ENCODE peak calls at places on chromosomes 6 and 20, in nine cellular contexts. W, A, P, Q, V, S, D, U and R are unnamed samples.

GRCh38 chr6:96939019-96939805 is 14.7 kb downstream of the KLHL32 start:
- DNase-seq in W (peak; percentile 36), A (peak; percentile 92), P (peak; percentile 14), Q (no peak), V (peak; percentile 12), S (no peak), D (no peak), U (peak; percentile 74), R (no peak)

GRCh38 chr6:3664641-3665041 is 86.9 kb downstream of the PXDC1 start:
- DNase-seq in W (no peak), A (no peak), P (no peak), Q (no peak), V (peak; percentile 93), S (no peak), D (no peak), U (no peak), R (no peak)

GRCh38 chr6:80438728-80439127 is 332.3 kb downstream of the BCKDHB start:
- DNase-seq in W (peak; percentile 79), A (peak; percentile 75), P (no peak), Q (no peak), V (peak; percentile 57), S (no peak), D (no peak), U (peak; percentile 3), R (no peak)

GRCh38 chr6:27809939-27810767 is 102.0 kb downstream of the OR2B2 start:
- DNase-seq in W (peak; percentile 97), A (peak; percentile 93), P (peak; percentile 57), Q (peak; percentile 94), V (peak; percentile 98), S (peak; percentile 73), D (peak; percentile 74), U (peak; percentile 96), R (peak; percentile 93)

GRCh38 chr20:25252686-25253421 is 5.0 kb downstream of the PYGB start:
- DNase-seq in W (no peak), A (no peak), P (no peak), Q (no peak), V (no peak), S (no peak), D (no peak), U (no peak), R (no peak)

GRCh38 chr20:62984666-62985065 is 22.1 kb downstream of the BHLHE23 start:
- DNase-seq in W (no peak), A (no peak), P (no peak), Q (no peak), V (no peak), S (no peak), D (no peak), U (no peak), R (no peak)

GRCh38 chr20:45890077-45890996 is 671 bp downstream of the NEURL2 start:
- DNase-seq in W (peak; percentile 79), A (peak; percentile 84), P (peak; percentile 34), Q (no peak), V (peak; percentile 88), S (peak; percentile 15), D (peak; percentile 47), U (no peak), R (no peak)

GRCh38 chr20:50484271-50484976 is 25.8 kb upstream of the PTPN1 start:
- DNase-seq in W (no peak), A (no peak), P (no peak), Q (no peak), V (no peak), S (no peak), D (no peak), U (no peak), R (no peak)

GRCh38 chr6:1491920-1492319 is 102.5 kb downstream of the FOXF2 start:
- DNase-seq in W (no peak), A (no peak), P (no peak), Q (no peak), V (no peak), S (no peak), D (no peak), U (no peak), R (no peak)

GRCh38 chr6:84867521-84867920 is 103.1 kb upstream of the TBX18 start:
- DNase-seq in W (peak; percentile 78), A (no peak), P (no peak), Q (no peak), V (peak; percentile 11), S (no peak), D (no peak), U (no peak), R (no peak)

GRCh38 chr20:29313481-29313880 is 1944.0 kb upstream of the DEFB115 start:
- DNase-seq in W (no peak), A (no peak), P (no peak), Q (no peak), V (no peak), S (no peak), D (no peak), U (no peak), R (no peak)

GRCh38 chr6:159080217-159080976 is 35.6 kb upstream of the TAGAP start:
- DNase-seq in W (no peak), A (no peak), P (no peak), Q (no peak), V (no peak), S (no peak), D (no peak), U (no peak), R (no peak)

GRCh38 chr6:139839506-139840156 is 465.2 kb upstream of the CITED2 start:
- DNase-seq in W (no peak), A (peak; percentile 34), P (no peak), Q (peak; percentile 60), V (peak; percentile 44), S (no peak), D (no peak), U (no peak), R (peak; percentile 89)

GRCh38 chr20:45365444-45365970 is 2.6 kb downstream of the SYS1 start:
- DNase-seq in W (no peak), A (no peak), P (no peak), Q (no peak), V (no peak), S (no peak), D (peak; percentile 8), U (no peak), R (no peak)